ENCODE peak calls at places on chromosomes 11 and 22, in five cellular contexts. U is stimulated activated CD8-positive, alpha-beta memory T cell treated with anti-CD3 and anti-CD28 coated beads, Interleukin-15, amount 100 ng/mL, for 4 hours; Z is body of pancreas; R is OCI-M1; S is lower leg skin. B is an unnamed sample.

GRCh38 chr22:40703174-40703573 is 23.9 kb downstream of the MCHR1 start:
- DNase-seq in U (no peak), Z (no peak), R (peak; percentile 48), S (no peak), B (no peak)

GRCh38 chr11:12540913-12541587 is 133.2 kb upstream of the TEAD1 start:
- DNase-seq in U (no peak), Z (no peak), R (no peak), S (peak; percentile 85), B (no peak)

GRCh38 chr11:85756401-85757200 is 54.3 kb downstream of the SYTL2 start:
- DNase-seq in U (peak; percentile 34), Z (no peak), R (no peak), S (no peak), B (no peak)

GRCh38 chr11:63845305-63845704 is 6.4 kb downstream of the MARK2 start:
- DNase-seq in U (no peak), Z (no peak), R (no peak), S (no peak), B (no peak)

GRCh38 chr11:122085264-122085663 is 30.8 kb downstream of the BLID start:
- DNase-seq in U (no peak), Z (no peak), R (no peak), S (no peak), B (no peak)

GRCh38 chr11:96242971-96243647 is 99.9 kb downstream of the MAML2 start:
- DNase-seq in U (peak; percentile 41), Z (peak; percentile 92), R (peak; percentile 95), S (peak; percentile 98), B (peak; percentile 77)

GRCh38 chr11:97355230-97355629 is 965.4 kb downstream of the JRKL start:
- DNase-seq in U (no peak), Z (no peak), R (no peak), S (no peak), B (no peak)

GRCh38 chr11:134843020-134843419 is 431.0 kb upstream of the B3GAT1 start:
- DNase-seq in U (no peak), Z (no peak), R (no peak), S (peak; percentile 50), B (no peak)

GRCh38 chr11:14623036-14623435 is 20.6 kb upstream of the PDE3B start:
- DNase-seq in U (no peak), Z (no peak), R (peak; percentile 32), S (no peak), B (peak; percentile 49)

GRCh38 chr11:68976563-68976962 is 4.2 kb downstream of the MRGPRD start:
- DNase-seq in U (no peak), Z (no peak), R (no peak), S (peak; percentile 79), B (no peak)

GRCh38 chr11:114386545-114386944 is 13.8 kb downstream of the C11orf71 start:
- DNase-seq in U (no peak), Z (no peak), R (no peak), S (no peak), B (no peak)

GRCh38 chr11:30488304-30488998 is 97.7 kb downstream of the MPPED2 start:
- DNase-seq in U (no peak), Z (peak; percentile 70), R (no peak), S (no peak), B (no peak)

GRCh38 chr22:39300198-39300830 is 19.1 kb downstream of the RPL3 start:
- DNase-seq in U (no peak), Z (no peak), R (peak; percentile 67), S (no peak), B (no peak)

GRCh38 chr11:102722804-102723203 is 1.9 kb downstream of the MMP8 start:
- DNase-seq in U (no peak), Z (no peak), R (peak; percentile 29), S (no peak), B (no peak)

GRCh38 chr22:37428649-37429586 is 1.6 kb upstream of the ELFN2 start:
- DNase-seq in U (no peak), Z (peak; percentile 51), R (peak; percentile 36), S (no peak), B (peak; percentile 60)

GRCh38 chr11:42544726-42545125 is 767.1 kb upstream of the API5 start:
- DNase-seq in U (no peak), Z (no peak), R (no peak), S (no peak), B (no peak)

GRCh38 chr11:83403990-83404389 is 117.8 kb upstream of the CCDC90B start:
- DNase-seq in U (no peak), Z (no peak), R (no peak), S (no peak), B (no peak)

GRCh38 chr22:37897805-37898204 is 8.3 kb upstream of the MICALL1 start:
- DNase-seq in U (no peak), Z (no peak), R (no peak), S (no peak), B (no peak)

GRCh38 chr11:71098776-71099175 is 153.6 kb downstream of the SHANK2 start:
- DNase-seq in U (no peak), Z (no peak), R (no peak), S (no peak), B (no peak)

GRCh38 chr11:122107566-122107965 is 8.4 kb downstream of the BLID start:
- DNase-seq in U (no peak), Z (no peak), R (peak; percentile 24), S (no peak), B (no peak)

GRCh38 chr11:62370743-62371440 is 33.6 kb downstream of the ASRGL1 start:
- DNase-seq in U (no peak), Z (peak; percentile 59), R (no peak), S (no peak), B (no peak)

GRCh38 chr11:32056445-32056844 is 34.4 kb upstream of the RCN1 start:
- DNase-seq in U (no peak), Z (no peak), R (peak; percentile 12), S (no peak), B (no peak)

GRCh38 chr22:32339190-32340012 is 18.3 kb upstream of the RFPL3 start:
- DNase-seq in U (no peak), Z (no peak), R (no peak), S (peak; percentile 60), B (no peak)

GRCh38 chr11:70948855-70949551 is 303.4 kb downstream of the SHANK2 start:
- DNase-seq in U (no peak), Z (peak; percentile 86), R (no peak), S (no peak), B (no peak)

GRCh38 chr11:45959851-45960250 is 37.4 kb downstream of the LARGE2 start:
- DNase-seq in U (no peak), Z (no peak), R (no peak), S (no peak), B (no peak)

GRCh38 chr22:39478461-39478860 is 21.6 kb downstream of the MGAT3 start:
- DNase-seq in U (no peak), Z (peak; percentile 60), R (peak; percentile 8), S (no peak), B (peak; percentile 63)

GRCh38 chr22:23688121-23688520 is 2.7 kb upstream of the RGL4 start:
- DNase-seq in U (no peak), Z (no peak), R (no peak), S (no peak), B (no peak)

GRCh38 chr11:126978911-126979310 is 21.7 kb downstream of the KIRREL3 start:
- DNase-seq in U (no peak), Z (no peak), R (no peak), S (no peak), B (no peak)

GRCh38 chr11:104764718-104765045 is 133.6 kb downstream of the CASP12 start:
- DNase-seq in U (no peak), Z (no peak), R (no peak), S (no peak), B (no peak)

GRCh38 chr11:125807909-125808308 is 20.0 kb downstream of the PATE3 start:
- DNase-seq in U (no peak), Z (no peak), R (no peak), S (no peak), B (no peak)

GRCh38 chr11:60130496-60130895 is 42.0 kb downstream of the MS4A2 start:
- DNase-seq in U (no peak), Z (peak; percentile 45), R (peak; percentile 96), S (no peak), B (peak; percentile 79)

GRCh38 chr11:7538023-7538422 is 24.2 kb downstream of the PPFIBP2 start:
- DNase-seq in U (no peak), Z (peak; percentile 26), R (no peak), S (peak; percentile 94), B (no peak)

GRCh38 chr11:121418625-121419114 is 33.4 kb upstream of the SORL1 start:
- DNase-seq in U (peak; percentile 18), Z (no peak), R (peak; percentile 16), S (no peak), B (no peak)

GRCh38 chr22:33476716-33477115 is 418.5 kb upstream of the SYN3 start:
- DNase-seq in U (no peak), Z (no peak), R (no peak), S (no peak), B (no peak)

GRCh38 chr22:29032584-29032983 is 29.0 kb downstream of the C22orf31 start:
- DNase-seq in U (no peak), Z (peak; percentile 54), R (no peak), S (no peak), B (no peak)

GRCh38 chr11:125148743-125149142 is 15.8 kb upstream of the PKNOX2 start:
- DNase-seq in U (no peak), Z (no peak), R (no peak), S (no peak), B (no peak)

GRCh38 chr11:28727254-28727653 is 619.1 kb downstream of the METTL15 start:
- DNase-seq in U (no peak), Z (no peak), R (no peak), S (no peak), B (no peak)

GRCh38 chr11:134667505-134667904 is 255.5 kb upstream of the B3GAT1 start:
- DNase-seq in U (no peak), Z (no peak), R (no peak), S (peak; percentile 12), B (no peak)

GRCh38 chr11:91173701-91174100 is 950.9 kb upstream of the CHORDC1 start:
- DNase-seq in U (no peak), Z (no peak), R (no peak), S (no peak), B (no peak)

B was measured in erythroblast.